ENCODE peak calls at places on chromosome 4, in six cellular contexts. E is H9, S is IMR-90, Z is mesenchymal stem cell, U is mesendoderm, A is H1. I is an unnamed sample. For H3K27me3, the result is how much of the 10 kb centered on the place peaks cover.

GRCh38 chr4:67483868-67484602 is 61.3 kb downstream of the CENPC start:
- DNase-seq in A (no peak), S (peak), E (peak), U (peak), Z (peak), I (no peak)

GRCh38 chr4:133968174-133968573 is 233.4 kb downstream of the PABPC4L start:
- DNase-seq in U (no peak), A (no peak), S (no peak), Z (no peak), E (no peak), I (no peak)

GRCh38 chr4:85717366-85717765 is 242.4 kb downstream of the ARHGAP24 start:
- DNase-seq in A (no peak), U (no peak), E (no peak), S (no peak), Z (no peak), I (no peak)

GRCh38 chr4:104500452-104500851 is 5.8 kb upstream of the CXXC4 start:
- DNase-seq in S (no peak), E (no peak), Z (no peak), U (no peak), A (no peak), I (no peak)

GRCh38 chr4:7390366-7390765 is 44.4 kb downstream of the PSAPL1 start:
- DNase-seq in Z (no peak), U (no peak), S (no peak), A (no peak), E (peak), I (no peak)

GRCh38 chr4:31234494-31234893 is 514.3 kb downstream of the PCDH7 start:
- DNase-seq in S (no peak), E (peak), U (peak), A (peak), Z (no peak), I (no peak)

GRCh38 chr4:54054501-54054900 is 9.9 kb downstream of the CHIC2 start:
- DNase-seq in Z (no peak), S (no peak), E (no peak), U (no peak), A (no peak), I (no peak)

GRCh38 chr4:19844436-19844835 is 407.3 kb upstream of the SLIT2 start:
- DNase-seq in Z (no peak), S (peak), A (no peak), E (no peak), U (no peak), I (no peak)

GRCh38 chr4:140777894-140778293 is 21.7 kb upstream of the TBC1D9 start:
- DNase-seq in E (no peak), A (no peak), S (no peak), Z (no peak), U (no peak), I (no peak)

GRCh38 chr4:80360900-80361299 is 25.4 kb downstream of the CFAP299 start:
- DNase-seq in U (no peak), Z (no peak), S (peak), E (no peak), A (no peak), I (no peak)

GRCh38 chr4:121817701-121818100 is 6.0 kb downstream of the CCNA2 start:
- DNase-seq in U (no peak), A (no peak), S (no peak), Z (no peak), E (no peak), I (no peak)

GRCh38 chr4:86818211-86818610 is 31.0 kb downstream of the SLC10A6 start:
- DNase-seq in U (no peak), E (no peak), A (no peak), S (peak), Z (peak), I (no peak)

GRCh38 chr4:5471206-5471605 is 237.2 kb downstream of the EVC2 start:
- DNase-seq in A (no peak), U (no peak), S (no peak), Z (no peak), E (no peak), I (no peak)
- H3K27me3 ChIP-seq in A (under half), U (under half), S (under half), Z (under half), E (under half), I (under half)

GRCh38 chr4:112230879-112231778 is 458 bp upstream of the AP1AR start:
- DNase-seq in E (peak), S (peak), Z (peak), A (peak), U (peak), I (peak)
- H3K18ac ChIP-seq in E (peak), S (peak), Z (peak), A (peak), U (peak), I (peak)

GRCh38 chr4:99013402-99013843 is 17.9 kb downstream of the METAP1 start:
- DNase-seq in U (peak), Z (no peak), S (peak), E (no peak), A (no peak), I (no peak)
- H2BK15ac ChIP-seq in U (no peak), Z (no peak), S (no peak), E (no peak), A (no peak), I (no peak)

DNA sequence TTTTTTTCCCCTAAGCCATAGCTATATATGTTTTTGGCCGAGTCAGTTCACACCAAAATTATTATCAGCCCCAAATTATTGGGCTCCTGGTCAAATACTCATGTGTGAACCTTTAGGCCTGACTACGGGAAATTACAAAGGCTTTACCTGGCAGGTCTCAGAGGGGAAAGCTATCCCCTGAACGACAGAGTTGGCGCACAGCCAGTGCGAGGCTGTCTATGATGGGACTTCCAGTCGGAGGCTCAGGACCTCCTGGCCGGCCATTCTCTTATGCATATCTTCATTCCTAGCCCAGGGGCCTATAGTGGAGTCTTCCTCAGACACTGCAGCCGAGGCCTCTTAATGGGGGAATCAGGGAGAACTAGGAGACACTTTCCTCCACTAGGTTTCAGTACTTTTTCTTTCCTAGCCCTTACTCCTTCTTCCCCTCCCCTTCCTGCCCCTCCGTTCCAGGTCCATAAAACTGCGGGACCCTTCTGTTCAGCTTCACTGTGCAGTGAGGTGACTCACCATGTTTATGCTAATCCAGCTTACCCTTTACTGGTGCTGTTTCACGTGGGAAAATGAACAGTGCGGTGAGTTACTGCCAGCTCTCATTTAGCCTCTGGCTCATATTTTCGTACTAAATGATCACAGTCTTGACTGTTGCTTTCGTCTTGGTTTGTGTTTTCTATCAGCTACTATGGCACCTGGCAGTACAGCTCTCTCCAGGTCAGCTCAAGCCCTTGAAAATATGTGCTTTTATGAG is 533.9 kb downstream of the FSTL5 start:
- DNase-seq in U (no peak), E (no peak), Z (peak), S (no peak), A (no peak), I (no peak)
- H3K27me3 ChIP-seq in U (under half), E (under half), Z (under half), S (under half), A (under half), I (under half)

GRCh38 chr4:169071781-169072180 is 61.7 kb upstream of the CBR4 start:
- DNase-seq in A (no peak), U (no peak), E (no peak), Z (no peak), S (peak), I (no peak)

GRCh38 chr4:169068423-169068822 is 58.4 kb upstream of the CBR4 start:
- DNase-seq in E (peak), U (no peak), S (no peak), Z (no peak), A (no peak), I (no peak)

GRCh38 chr4:169070895-169071218 is 60.8 kb upstream of the CBR4 start:
- DNase-seq in Z (no peak), S (no peak), A (no peak), U (peak), E (no peak), I (no peak)

GRCh38 chr4:169070071-169070894 is 60.2 kb upstream of the CBR4 start:
- DNase-seq in S (peak), E (peak), U (peak), A (peak), Z (peak), I (peak)

GRCh38 chr4:169074117-169074516 is 64.1 kb upstream of the CBR4 start:
- DNase-seq in E (no peak), U (no peak), Z (no peak), S (no peak), A (no peak), I (no peak)
- H3K18ac ChIP-seq in E (no peak), U (no peak), Z (no peak), S (no peak), A (no peak), I (no peak)

GRCh38 chr4:145663194-145663593 is 16.8 kb upstream of the C4orf51 start:
- DNase-seq in A (no peak), U (no peak), S (no peak), Z (no peak), E (no peak), I (no peak)
- H2BK15ac ChIP-seq in A (no peak), U (no peak), S (no peak), Z (no peak), E (no peak), I (no peak)

DNA sequence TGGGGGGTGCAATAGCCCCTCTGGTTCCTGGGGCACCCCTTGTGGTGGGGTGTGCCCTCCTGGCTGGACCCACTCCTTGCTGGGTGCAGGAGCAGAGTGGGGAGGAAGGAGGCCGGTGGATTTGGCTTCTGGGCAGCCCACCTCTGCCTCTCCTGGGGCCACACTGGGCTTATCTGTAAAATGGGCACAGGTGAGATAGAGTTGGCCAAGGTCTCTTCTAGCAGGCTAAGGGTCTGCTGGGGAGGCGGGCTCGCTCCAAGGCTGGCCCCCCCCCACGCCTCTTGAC is 12.8 kb downstream of the HMX1 start:
- DNase-seq in E (no peak), A (no peak), U (no peak), Z (no peak), S (no peak), I (no peak)
- H3K27me3 ChIP-seq in E (half or more), A (half or more), U (under half), Z (under half), S (half or more), I (half or more)

GRCh38 chr4:102760645-102761477 is at the start of gene MANBA:
- DNase-seq in E (peak), Z (peak), U (peak), S (peak), A (peak), I (peak)
- H3K18ac ChIP-seq in E (peak), Z (peak), U (no peak), S (peak), A (peak), I (peak)

GRCh38 chr4:186737427-186737826 is 13.8 kb upstream of the FAT1 start:
- DNase-seq in A (no peak), U (peak), E (peak), Z (no peak), S (no peak), I (no peak)

GRCh38 chr4:186733778-186734177 is 10.1 kb upstream of the FAT1 start:
- DNase-seq in Z (no peak), U (no peak), A (no peak), S (no peak), E (no peak), I (no peak)

GRCh38 chr4:186734251-186734650 is 10.6 kb upstream of the FAT1 start:
- DNase-seq in E (no peak), Z (no peak), S (no peak), U (peak), A (no peak), I (no peak)

GRCh38 chr4:186738421-186738820 is 14.8 kb upstream of the FAT1 start:
- DNase-seq in A (no peak), S (no peak), U (no peak), E (no peak), Z (no peak), I (no peak)

GRCh38 chr4:186736466-186736865 is 12.8 kb upstream of the FAT1 start:
- DNase-seq in U (no peak), Z (no peak), S (no peak), A (no peak), E (no peak), I (no peak)
- H2BK15ac ChIP-seq in U (no peak), Z (no peak), S (peak), A (no peak), E (no peak), I (no peak)